ENCODE peak calls at places on chromosomes 12 and 14, in eight cellular contexts. Q, D, P, A, K, T, F and S are unnamed samples.

GRCh38 chr12:113860950-113861349 is 105.2 kb downstream of the RBM19 start:
- DNase-seq in K (no peak), P (no peak), T (no peak), A (no peak), Q (no peak), D (no peak), F (no peak), S (no peak)

GRCh38 chr12:104303538-104304151 is at the start of gene EID3:
- DNase-seq in F (peak; percentile 88), A (peak; percentile 85), K (no peak), T (peak; percentile 75), Q (peak; percentile 51), D (peak; percentile 91), P (peak; percentile 53), S (peak; percentile 91)

GRCh38 chr14:67636361-67636919 is 16.7 kb downstream of the ARG2 start:
- DNase-seq in D (no peak), A (no peak), F (no peak), Q (no peak), K (no peak), P (no peak), T (no peak), S (no peak)

GRCh38 chr14:33956640-33957039 is 5.8 kb upstream of the EGLN3 start:
- DNase-seq in A (no peak), P (no peak), T (no peak), D (no peak), Q (no peak), F (no peak), K (no peak), S (no peak)

GRCh38 chr12:119334459-119335170 is at the start of gene CCDC60:
- DNase-seq in P (no peak), T (peak; percentile 91), A (no peak), Q (peak; percentile 81), D (peak; percentile 41), K (no peak), F (no peak), S (no peak)

GRCh38 chr14:64542839-64543207 is 2.3 kb downstream of the HSPA2 start:
- DNase-seq in F (no peak), T (no peak), K (no peak), P (no peak), Q (no peak), A (no peak), D (no peak), S (no peak)

GRCh38 chr14:37254411-37254947 is 56.7 kb downstream of the MIPOL1 start:
- DNase-seq in Q (no peak), A (no peak), F (no peak), D (no peak), P (no peak), K (no peak), T (no peak), S (no peak)

GRCh38 chr14:20578325-20578724 is 9.5 kb downstream of the RNASE11 start:
- DNase-seq in P (no peak), D (no peak), F (no peak), T (no peak), A (no peak), K (no peak), Q (peak; percentile 35), S (no peak)

GRCh38 chr14:89249296-89249565 is 167.8 kb downstream of the FOXN3 start:
- DNase-seq in D (no peak), T (no peak), K (no peak), A (no peak), F (no peak), Q (no peak), P (no peak), S (no peak)